ENCODE peak calls at places on chromosomes 1 and 21, in seven cellular contexts. X is right cardiac atrium; D is body of pancreas; I is dorsolateral prefrontal cortex; O is A549; L is CD8-positive, alpha-beta T cell; Q is thoracic aorta. R is an unnamed sample.

GRCh38 chr1:197675475-197676324 is 99.6 kb downstream of the DENND1B start:
- DNase-seq in O (no peak), I (no peak), Q (no peak), D (peak), L (no peak), X (peak), R (no peak)

GRCh38 chr1:62318756-62319544 is at the start of gene KANK4:
- DNase-seq in O (peak), L (no peak), X (peak), I (no peak), Q (no peak), D (peak), R (no peak)

GRCh38 chr1:92484472-92485373 is 2.0 kb downstream of the GFI1 start:
- DNase-seq in I (no peak), D (peak), X (peak), Q (no peak), L (peak), O (no peak), R (peak)

GRCh38 chr1:156652131-156652991 is 10.4 kb downstream of the BCAN start:
- DNase-seq in L (no peak), O (no peak), D (peak), Q (no peak), I (no peak), X (no peak), R (no peak)

GRCh38 chr1:176436251-176436650 is 26.7 kb upstream of the PAPPA2 start:
- DNase-seq in L (no peak), X (no peak), I (no peak), O (no peak), Q (no peak), D (no peak), R (no peak)

GRCh38 chr1:234533975-234534876 is 55.2 kb upstream of the TARBP1 start:
- DNase-seq in O (no peak), X (peak), D (peak), L (no peak), Q (peak), I (peak), R (peak)

GRCh38 chr1:27873671-27874384 is 1.5 kb downstream of the THEMIS2 start:
- DNase-seq in L (no peak), X (peak), D (no peak), I (peak), O (no peak), Q (no peak), R (no peak)

GRCh38 chr1:63662846-63663245 is 69.6 kb downstream of the PGM1 start:
- DNase-seq in O (peak), D (no peak), Q (no peak), I (no peak), L (no peak), X (no peak), R (no peak)

GRCh38 chr1:21781971-21782867 is 730 bp downstream of the USP48 start:
- DNase-seq in L (no peak), I (peak), Q (no peak), X (no peak), D (peak), O (peak), R (peak)

GRCh38 chr1:87644033-87644432 is 315.4 kb downstream of the LMO4 start:
- DNase-seq in L (no peak), X (no peak), Q (no peak), O (no peak), D (no peak), I (no peak), R (no peak)

GRCh38 chr1:25494952-25495351 is 48.5 kb upstream of the LDLRAP1 start:
- DNase-seq in D (no peak), I (no peak), O (no peak), X (no peak), Q (no peak), L (no peak), R (no peak)

GRCh38 chr1:201250326-201251011 is 32.8 kb upstream of the PKP1 start:
- DNase-seq in X (no peak), Q (no peak), O (no peak), I (no peak), L (no peak), D (peak), R (no peak)

GRCh38 chr1:54135436-54136120 is 17.2 kb downstream of the CDCP2 start:
- DNase-seq in Q (no peak), L (no peak), X (no peak), O (no peak), I (no peak), D (no peak), R (no peak)

GRCh38 chr1:201153474-201154388 is 543 bp downstream of the TMEM9 start:
- DNase-seq in L (no peak), X (no peak), O (peak), D (no peak), I (no peak), Q (no peak), R (no peak)

GRCh38 chr1:237799762-237800474 is 90.8 kb downstream of the ZP4 start:
- DNase-seq in D (peak), L (no peak), O (peak), X (peak), I (peak), Q (no peak), R (peak)

GRCh38 chr1:92317836-92318493 is 19.1 kb downstream of the RPAP2 start:
- DNase-seq in I (no peak), L (no peak), X (no peak), D (no peak), Q (no peak), O (no peak), R (no peak)

GRCh38 chr1:55474168-55474786 is 259.1 kb upstream of the USP24 start:
- DNase-seq in O (peak), D (no peak), I (no peak), Q (no peak), X (no peak), L (no peak), R (no peak)

GRCh38 chr21:44708213-44708865 is 3.0 kb downstream of the TSPEAR start:
- DNase-seq in Q (no peak), O (no peak), I (no peak), X (no peak), D (no peak), L (no peak), R (no peak)

GRCh38 chr1:225762002-225762441 is 15.6 kb upstream of the SRP9 start:
- DNase-seq in I (no peak), O (no peak), L (no peak), X (no peak), Q (no peak), D (no peak), R (no peak)

GRCh38 chr1:12546771-12547585 is 71.0 kb downstream of the DHRS3 start:
- DNase-seq in O (no peak), Q (no peak), I (peak), L (no peak), D (no peak), X (peak), R (peak)

GRCh38 chr1:11473635-11474034 is 5.3 kb upstream of the DISP3 start:
- DNase-seq in X (no peak), D (no peak), L (no peak), Q (no peak), O (no peak), I (no peak), R (no peak)

GRCh38 chr1:13901041-13901440 is 201.1 kb downstream of the PRDM2 start:
- DNase-seq in L (no peak), D (no peak), X (no peak), Q (no peak), I (no peak), O (no peak), R (no peak)

GRCh38 chr1:225653463-225654276 is 747 bp upstream of the ENAH start:
- DNase-seq in X (peak), I (peak), D (peak), L (peak), O (peak), Q (peak), R (peak)

GRCh38 chr1:49465486-49466185 is 558.1 kb downstream of the AGBL4 start:
- DNase-seq in O (no peak), D (no peak), Q (no peak), L (no peak), X (no peak), I (no peak), R (no peak)

GRCh38 chr1:18886003-18886335 is 16.4 kb downstream of the ALDH4A1 start:
- DNase-seq in O (no peak), L (no peak), X (no peak), D (no peak), Q (no peak), I (no peak), R (no peak)

GRCh38 chr1:200473698-200474371 is 64.0 kb upstream of the ZNF281 start:
- DNase-seq in Q (no peak), D (no peak), O (no peak), I (no peak), L (no peak), X (no peak), R (no peak)

GRCh38 chr1:81237531-81238528 is 562.9 kb upstream of the ADGRL2 start:
- DNase-seq in L (no peak), X (no peak), Q (no peak), I (no peak), O (no peak), D (no peak), R (no peak)

GRCh38 chr1:161736332-161736969 is 13.1 kb upstream of the DUSP12 start:
- DNase-seq in Q (no peak), D (no peak), I (no peak), X (no peak), O (no peak), L (no peak), R (no peak)

GRCh38 chr1:111204211-111204883 is 3.9 kb upstream of the DENND2D start:
- DNase-seq in X (peak), O (no peak), I (no peak), L (peak), Q (no peak), D (peak), R (no peak)

GRCh38 chr1:58888776-58889341 is 105.0 kb upstream of the JUN start:
- DNase-seq in Q (no peak), I (no peak), L (no peak), O (no peak), D (no peak), X (no peak), R (no peak)

GRCh38 chr1:116379674-116380498 is 6.8 kb downstream of the ATP1A1 start:
- DNase-seq in O (no peak), X (no peak), D (peak), L (no peak), Q (no peak), I (no peak), R (no peak)

DNA sequence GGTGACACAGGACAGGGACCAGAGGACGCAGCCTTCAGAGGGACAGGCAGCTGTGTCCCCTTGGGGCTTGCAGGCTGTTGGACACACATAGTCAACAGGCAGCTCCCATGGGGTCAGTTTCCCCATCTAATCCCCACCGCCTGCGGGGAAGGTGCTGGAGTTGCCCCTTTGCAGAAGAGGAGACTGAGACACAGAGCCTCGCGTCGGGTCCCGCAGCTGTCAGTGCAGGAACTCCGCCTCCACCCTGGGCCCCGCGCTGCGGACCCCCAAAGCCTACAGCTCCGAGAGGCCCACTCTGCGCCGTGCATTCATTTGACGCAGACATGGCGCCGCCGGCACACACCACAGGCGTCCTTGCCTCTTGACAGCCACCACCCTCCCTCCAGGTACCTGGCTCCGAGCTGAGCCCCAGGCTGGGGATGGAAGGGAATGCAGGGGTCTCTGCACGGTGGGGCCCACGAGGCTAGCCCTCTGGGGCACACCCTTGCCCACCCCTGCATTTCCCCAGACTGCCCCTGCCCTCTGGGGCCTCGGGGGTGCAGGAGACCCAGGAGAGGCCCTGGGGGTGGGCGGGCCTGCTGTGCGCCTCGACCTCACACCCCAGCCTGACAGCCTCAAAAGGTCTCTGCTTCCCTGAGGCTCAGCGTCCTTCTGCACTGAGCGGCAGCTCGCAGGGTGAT is 88.5 kb upstream of the ACTRT2 start:
- DNase-seq in O (no peak), L (no peak), I (no peak), Q (no peak), X (peak), D (no peak), R (no peak)
- H3K27ac ChIP-seq in O (no peak), L (no peak), I (no peak), Q (no peak), X (no peak), D (no peak), R (no peak)

DNA sequence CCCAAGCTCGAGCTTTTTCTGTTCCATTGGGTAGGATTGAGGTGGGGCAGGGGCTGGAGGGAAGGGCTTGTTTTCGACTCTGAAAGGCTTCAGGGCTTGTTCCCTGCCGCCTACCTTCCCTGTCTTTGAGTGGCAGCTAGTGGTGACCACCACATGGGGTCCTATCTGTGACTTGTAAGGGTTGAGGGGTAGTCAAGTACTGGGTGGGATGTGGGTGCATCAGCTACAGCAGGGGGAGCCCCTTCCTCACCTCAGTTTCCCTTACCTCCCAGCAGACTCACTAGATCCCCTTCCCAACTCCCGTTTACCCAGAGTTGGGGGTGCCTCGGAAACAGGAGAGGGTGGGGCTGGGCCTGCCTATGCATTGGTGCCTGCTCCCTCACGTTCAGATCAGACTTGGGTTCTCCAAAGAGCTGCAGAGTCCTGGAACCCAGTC is 5.9 kb downstream of the FOXO6 start:
- DNase-seq in Q (no peak), I (no peak), D (no peak), L (no peak), O (no peak), X (no peak), R (no peak)
- H3K4me3 ChIP-seq in Q (no peak), I (no peak), D (no peak), L (peak), O (no peak), X (no peak), R (no peak)

DNA sequence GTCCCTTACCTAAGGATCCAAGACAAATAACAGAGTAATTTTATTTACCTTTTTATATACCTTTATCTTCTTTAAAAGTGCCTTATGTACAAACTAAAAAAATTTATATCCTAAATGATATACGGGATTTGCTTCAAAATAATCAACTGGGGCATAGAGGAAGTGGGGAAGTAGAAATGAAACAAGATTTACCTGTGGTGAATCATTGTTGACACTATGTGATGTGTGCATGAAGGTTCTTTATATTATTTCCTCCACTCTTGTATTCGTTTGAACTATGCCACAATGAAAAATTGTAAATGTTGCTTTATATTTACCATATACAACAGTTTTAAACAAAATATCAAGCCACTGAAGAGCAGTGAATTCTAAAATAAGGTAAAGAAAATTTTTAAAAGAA is 13.0 kb downstream of the RGS7 start:
- DNase-seq in Q (no peak), O (no peak), I (no peak), X (no peak), L (no peak), D (no peak), R (no peak)
- H3K27ac ChIP-seq in Q (no peak), O (no peak), I (no peak), X (no peak), L (no peak), D (no peak), R (no peak)

DNA sequence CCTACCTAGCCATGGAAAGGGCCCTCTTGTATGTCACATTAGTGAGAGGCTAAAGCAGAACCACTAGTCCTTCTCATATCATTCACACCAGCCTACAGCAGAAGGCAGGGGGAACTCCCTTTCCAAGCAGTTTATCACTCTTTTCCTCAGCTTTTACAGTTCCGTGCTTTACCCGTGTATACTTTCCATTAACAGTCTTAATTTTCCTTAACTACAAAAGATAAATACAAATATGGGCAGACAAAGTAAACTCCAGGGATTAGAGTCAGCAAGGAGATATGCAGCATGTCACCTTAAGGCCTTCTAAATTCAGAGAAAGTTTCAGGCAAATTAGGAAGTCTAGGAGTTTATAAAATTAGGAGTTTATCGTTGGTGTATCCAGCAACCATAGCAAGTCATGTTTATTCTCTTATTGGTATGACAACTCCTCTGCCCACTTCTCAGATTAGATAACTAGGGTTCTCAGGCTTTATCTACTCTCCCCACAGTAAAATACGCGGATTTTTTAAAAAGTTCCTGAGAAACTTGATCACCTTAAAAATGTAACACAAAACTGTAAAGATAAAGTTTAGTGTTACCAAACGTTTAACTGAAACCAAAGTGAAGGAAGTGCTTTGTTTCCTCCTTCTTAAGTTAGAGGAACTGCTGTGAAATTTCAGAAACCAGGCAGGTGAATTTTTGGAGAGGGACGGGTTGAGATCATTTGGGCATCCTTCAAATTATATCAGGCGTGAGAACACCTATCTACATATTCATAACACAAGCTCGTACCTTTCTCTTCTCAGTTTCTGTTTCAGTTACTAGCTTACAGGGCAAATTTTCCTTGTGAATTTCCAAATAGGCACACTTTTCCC is 42.7 kb upstream of the SLC19A2 start:
- DNase-seq in I (no peak), O (no peak), Q (no peak), X (no peak), D (no peak), L (no peak), R (no peak)
- H3K4me3 ChIP-seq in I (no peak), O (no peak), Q (no peak), X (no peak), D (no peak), L (no peak), R (no peak)

DNA sequence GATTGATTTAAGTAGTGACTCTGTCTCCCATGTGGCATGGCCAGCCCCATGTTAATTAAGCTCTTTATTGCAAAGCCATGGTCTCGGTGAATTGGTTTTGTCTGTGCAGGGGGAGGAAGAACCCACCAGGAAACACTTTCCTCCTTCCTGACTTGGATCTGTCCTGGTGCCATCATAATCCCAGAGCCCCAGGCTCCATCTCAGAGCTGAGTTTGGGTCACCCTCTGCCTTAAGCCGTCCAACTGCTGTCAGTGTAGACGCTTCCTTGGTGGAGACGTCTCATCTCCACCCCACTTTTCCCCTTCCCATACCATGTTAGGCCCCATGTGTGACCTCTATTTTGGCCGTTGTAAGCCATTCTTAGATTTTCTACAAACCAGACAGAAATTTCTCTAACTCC is 36.0 kb upstream of the COL6A2 start:
- DNase-seq in L (no peak), O (no peak), I (peak), Q (no peak), X (no peak), D (no peak), R (no peak)
- H3K27ac ChIP-seq in L (no peak), O (no peak), I (no peak), Q (peak), X (no peak), D (no peak), R (no peak)

DNA sequence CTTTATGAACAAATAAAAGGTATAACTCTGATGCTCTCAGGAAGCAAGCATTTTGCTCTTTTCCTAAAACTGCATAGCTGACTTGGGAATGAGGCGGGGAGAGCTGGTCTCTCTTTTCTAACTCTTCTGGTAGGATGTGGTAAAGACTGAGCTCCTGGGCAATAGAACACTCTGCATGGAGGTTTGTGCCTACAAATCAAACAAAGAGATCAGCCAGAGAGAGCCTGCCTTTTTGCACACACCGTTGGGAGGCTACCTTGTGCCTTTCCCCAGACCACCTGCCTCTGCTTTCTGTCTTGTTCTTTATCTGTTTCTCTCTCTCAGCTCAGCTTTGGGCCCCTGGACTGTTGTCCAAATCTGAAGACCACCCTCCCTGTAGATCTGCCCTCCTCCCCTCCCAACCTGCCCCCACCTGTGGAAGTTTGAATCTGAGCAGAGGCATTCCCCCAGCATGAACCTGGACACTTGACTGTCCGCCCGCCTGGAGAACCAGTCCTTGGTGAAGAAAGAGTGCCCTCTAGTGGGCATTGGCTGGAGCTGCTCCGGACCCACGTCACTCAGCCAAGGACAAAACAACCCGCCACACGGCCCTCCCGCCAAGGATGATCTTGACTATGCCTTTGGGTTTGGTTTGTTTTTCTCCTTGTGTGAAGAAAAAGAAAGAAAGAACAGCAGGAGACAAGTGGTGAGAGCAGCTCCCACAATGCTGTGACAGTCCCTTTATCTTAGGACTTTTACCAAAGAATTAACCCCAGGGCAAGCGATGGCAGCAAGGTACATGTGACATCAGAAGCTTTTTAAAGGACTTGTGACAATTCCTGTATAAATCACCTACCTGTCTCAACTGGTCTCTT is 228.2 kb downstream of the PBX1 start:
- DNase-seq in I (peak), O (peak), L (peak), D (peak), Q (peak), X (peak), R (peak)
- H3K4me3 ChIP-seq in I (peak), O (no peak), L (no peak), D (no peak), Q (no peak), X (no peak), R (no peak)